ENCODE peak calls at places on chromosomes 3 and 15, in six cellular contexts. W, Q, K, V, C and B are unnamed samples.

GRCh38 chr3:185473290-185473815 is 25.5 kb downstream of the TMEM41A start:
- DNase-seq in W (peak; percentile 29), Q (no peak), K (peak; percentile 65), V (no peak), C (no peak), B (no peak)

GRCh38 chr3:134291300-134292254 is 40.9 kb upstream of the RYK start:
- DNase-seq in W (no peak), Q (peak; percentile 92), K (peak; percentile 96), V (peak; percentile 93), C (peak; percentile 97), B (no peak)

GRCh38 chr15:40879609-40880008 is 5.6 kb upstream of the RHOV start:
- DNase-seq in W (no peak), Q (no peak), K (no peak), V (no peak), C (no peak), B (no peak)

GRCh38 chr3:53709256-53709655 is 137.0 kb downstream of the CHDH start:
- DNase-seq in W (no peak), Q (no peak), K (peak; percentile 59), V (no peak), C (no peak), B (no peak)

GRCh38 chr3:122468896-122469533 is 45.7 kb downstream of the KPNA1 start:
- DNase-seq in W (no peak), Q (no peak), K (no peak), V (no peak), C (no peak), B (no peak)

GRCh38 chr3:141360888-141361598 is 7.3 kb upstream of the ZBTB38 start:
- DNase-seq in W (no peak), Q (no peak), K (no peak), V (peak; percentile 92), C (no peak), B (no peak)

GRCh38 chr15:29435811-29436210 is 166.2 kb upstream of the NSMCE3 start:
- DNase-seq in W (no peak), Q (no peak), K (no peak), V (no peak), C (no peak), B (no peak)

GRCh38 chr15:68829068-68829467 is 8.4 kb upstream of the ANP32A start:
- DNase-seq in W (no peak), Q (no peak), K (no peak), V (peak; percentile 26), C (no peak), B (no peak)

GRCh38 chr3:161576733-161577510 is 80.3 kb downstream of the OTOL1 start:
- DNase-seq in W (no peak), Q (no peak), K (no peak), V (no peak), C (no peak), B (no peak)

GRCh38 chr3:114299421-114299820 is 5.6 kb downstream of the TIGIT start:
- DNase-seq in W (no peak), Q (no peak), K (no peak), V (peak; percentile 36), C (no peak), B (no peak)

GRCh38 chr3:45562027-45562426 is 32.5 kb upstream of the LIMD1 start:
- DNase-seq in W (no peak), Q (no peak), K (no peak), V (no peak), C (no peak), B (no peak)

GRCh38 chr3:124142389-124142970 is 150.6 kb upstream of the ROPN1 start:
- DNase-seq in W (peak; percentile 4), Q (peak; percentile 31), K (no peak), V (no peak), C (no peak), B (no peak)

GRCh38 chr3:100743535-100743934 is 34.2 kb downstream of the TFG start:
- DNase-seq in W (no peak), Q (no peak), K (no peak), V (no peak), C (no peak), B (no peak)

DNA sequence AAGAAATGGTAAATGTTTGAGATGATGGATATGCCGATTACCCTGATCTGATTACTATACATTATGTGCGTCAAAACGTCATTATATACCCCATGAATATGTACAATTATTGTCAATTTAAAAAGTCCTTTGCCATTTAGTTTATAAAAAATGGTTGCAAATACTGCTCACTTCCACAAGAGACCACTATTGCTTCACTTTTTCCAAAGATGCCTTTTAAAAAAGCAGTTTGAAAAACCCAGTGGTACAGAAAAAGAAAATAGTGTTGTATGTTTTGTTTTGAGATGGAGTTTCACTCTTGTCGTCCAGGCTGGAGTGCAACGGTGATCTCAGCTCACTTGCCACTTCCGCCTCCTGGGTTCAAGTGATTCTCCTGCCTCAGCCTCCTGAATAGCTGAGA is 39.3 kb downstream of the EDEM1 start:
- DNase-seq in W (no peak), Q (no peak), K (no peak), V (peak; percentile 60), C (no peak), B (no peak)
- TF ChIP-seq CTCF in W (peak; percentile 52), Q (peak; percentile 44), K (no peak), V (peak; percentile 52), C (no peak), B (peak; percentile 80)

DNA sequence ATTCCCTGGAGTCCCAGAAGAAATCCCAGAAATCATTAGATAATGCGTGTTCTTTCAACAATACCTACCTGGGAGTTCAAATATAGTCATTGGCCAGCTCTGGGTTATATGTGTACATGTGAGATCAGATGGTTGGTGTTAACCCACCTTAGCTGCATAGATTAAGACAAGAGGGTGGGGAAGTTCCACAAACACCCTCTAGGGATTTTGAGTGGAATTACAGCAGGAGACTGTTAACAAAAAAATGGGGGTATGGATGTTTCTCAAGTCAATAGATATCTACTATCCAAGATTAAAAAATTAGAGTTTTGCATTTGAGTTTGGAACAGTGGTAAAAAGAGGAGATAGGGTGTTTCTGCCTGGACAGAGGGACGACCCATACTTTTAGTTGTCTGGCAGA is 282.5 kb upstream of the CNTN3 start:
- DNase-seq in W (no peak), Q (no peak), K (no peak), V (no peak), C (no peak), B (no peak)
- TF ChIP-seq CTCF in W (no peak), Q (no peak), K (no peak), V (peak; percentile 21), C (no peak), B (peak; percentile 60)

GRCh38 chr3:33006081-33006480 is 54.6 kb downstream of the CCR4 start:
- DNase-seq in W (no peak), Q (no peak), K (peak; percentile 52), V (no peak), C (no peak), B (no peak)
- TF ChIP-seq CTCF in W (no peak), Q (no peak), K (no peak), V (no peak), C (no peak), B (peak; percentile 10)

DNA sequence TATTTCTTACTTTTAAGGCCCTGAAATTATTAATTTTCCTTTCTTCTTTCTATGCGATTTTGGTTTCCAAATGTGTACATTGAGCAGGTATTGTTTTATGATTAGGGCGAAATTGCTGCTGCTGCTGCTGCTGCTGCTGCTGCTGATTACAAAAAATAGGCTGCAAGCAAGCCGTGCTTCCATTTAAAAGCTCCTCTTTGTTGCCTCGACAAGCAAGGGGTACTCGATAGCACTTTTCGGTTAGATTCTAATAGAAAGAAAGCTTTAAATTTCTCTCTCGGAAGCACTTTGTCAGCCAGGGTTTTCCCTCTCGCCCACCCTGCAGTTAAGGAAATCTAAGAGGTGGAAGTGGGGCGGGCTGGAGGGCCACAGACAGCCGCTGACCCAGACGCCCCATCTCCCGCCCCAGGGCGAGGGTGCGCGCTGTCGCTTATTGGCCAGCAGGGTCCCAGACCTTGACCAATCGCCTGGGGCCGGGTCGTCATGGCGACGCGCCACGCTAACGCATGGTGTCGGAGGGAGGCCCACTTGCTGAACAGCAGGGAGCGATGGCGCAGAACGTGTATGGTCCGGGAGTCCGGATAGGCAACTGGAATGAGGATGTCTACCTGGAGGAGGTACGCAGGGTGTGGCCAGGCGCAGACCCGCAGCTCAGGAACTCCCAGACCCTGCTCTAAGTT is at the start of gene CFAP161:
- DNase-seq in W (peak; percentile 91), Q (peak; percentile 86), K (peak; percentile 94), V (peak; percentile 73), C (peak; percentile 86), B (peak; percentile 91)
- TF ChIP-seq CTCF in W (no peak), Q (peak; percentile 33), K (no peak), V (no peak), C (no peak), B (peak; percentile 23)